ENCODE peak calls at places on chromosomes 2 and 18, in ten cellular contexts. M is choroid plexus epithelial cell; J is CD8-positive, alpha-beta T cell; B is astrocyte of the spinal cord; A is GM20000; O is prostate gland; T is RWPE1; D is GM12865; Q is cardiac muscle cell; S is HFFc6. V is an unnamed sample.

GRCh38 chr2:3204031-3204430 is 173.6 kb downstream of the EIPR1 start:
- DNase-seq in M (no peak), J (no peak), B (no peak), A (no peak), O (no peak), T (no peak), D (no peak), Q (no peak), S (no peak), V (no peak)

GRCh38 chr2:234953116-234954031 is 1.6 kb downstream of the SH3BP4 start:
- DNase-seq in M (peak; percentile 36), J (no peak), B (no peak), A (no peak), O (peak; percentile 48), T (no peak), D (no peak), Q (peak; percentile 36), S (no peak), V (no peak)

GRCh38 chr18:9756566-9757470 is 48.7 kb downstream of the RAB31 start:
- DNase-seq in M (no peak), J (no peak), B (no peak), A (no peak), O (no peak), T (no peak), D (no peak), Q (no peak), S (no peak), V (no peak)

GRCh38 chr2:218230882-218231281 is 13.9 kb downstream of the ARPC2 start:
- DNase-seq in M (peak; percentile 83), J (no peak), B (peak; percentile 62), A (peak; percentile 18), O (no peak), T (no peak), D (peak; percentile 56), Q (peak; percentile 46), S (peak; percentile 30), V (no peak)

GRCh38 chr2:64260817-64261216 is 116.6 kb upstream of the PELI1 start:
- DNase-seq in M (peak; percentile 44), J (no peak), B (no peak), A (peak; percentile 50), O (peak; percentile 16), T (no peak), D (peak; percentile 88), Q (no peak), S (no peak), V (peak; percentile 31)

GRCh38 chr2:11744631-11745394 is 1.6 kb upstream of the LPIN1 start:
- DNase-seq in M (peak; percentile 75), J (no peak), B (peak; percentile 53), A (no peak), O (no peak), T (no peak), D (no peak), Q (peak; percentile 52), S (peak; percentile 17), V (no peak)

GRCh38 chr2:47810850-47811249 is 27.9 kb downstream of the MSH6 start:
- DNase-seq in M (no peak), J (no peak), B (no peak), A (no peak), O (no peak), T (no peak), D (no peak), Q (no peak), S (no peak), V (no peak)

GRCh38 chr2:170812716-170813585 is 3.7 kb upstream of the GAD1 start:
- DNase-seq in M (peak; percentile 95), J (no peak), B (peak; percentile 86), A (peak; percentile 67), O (peak; percentile 79), T (peak; percentile 65), D (peak; percentile 80), Q (peak; percentile 95), S (peak; percentile 76), V (peak; percentile 77)

GRCh38 chr18:65988371-65988770 is 237.6 kb downstream of the CDH7 start:
- DNase-seq in M (no peak), J (no peak), B (no peak), A (no peak), O (no peak), T (no peak), D (no peak), Q (no peak), S (no peak), V (no peak)

DNA sequence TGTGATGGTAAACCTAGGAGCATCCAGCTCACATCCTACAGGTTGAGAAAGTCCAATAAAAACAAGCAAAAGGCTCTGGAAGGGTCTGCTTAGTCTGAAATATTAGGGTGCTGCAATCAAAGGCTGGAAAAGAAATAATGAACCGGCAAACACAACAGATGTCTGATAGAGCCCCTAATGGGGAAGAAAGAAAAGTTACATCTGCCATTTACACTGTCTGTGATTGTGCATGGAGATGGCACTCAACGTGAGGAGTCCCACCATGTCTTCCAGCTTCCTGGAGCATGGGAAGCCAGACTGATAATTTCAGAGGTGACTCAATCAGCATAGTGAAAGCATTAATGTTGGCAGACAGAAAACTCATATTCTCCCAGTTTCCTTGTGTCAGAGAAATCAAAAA is 307.8 kb downstream of the EPHA4 start:
- DNase-seq in M (no peak), J (no peak), B (no peak), A (no peak), O (no peak), T (no peak), D (no peak), Q (no peak), S (no peak), V (no peak)
- TF ChIP-seq CTCF in M (no peak), J (no peak), B (no peak), A (no peak), O (no peak), T (no peak), D (no peak), Q (no peak), S (no peak), V (no peak)

DNA sequence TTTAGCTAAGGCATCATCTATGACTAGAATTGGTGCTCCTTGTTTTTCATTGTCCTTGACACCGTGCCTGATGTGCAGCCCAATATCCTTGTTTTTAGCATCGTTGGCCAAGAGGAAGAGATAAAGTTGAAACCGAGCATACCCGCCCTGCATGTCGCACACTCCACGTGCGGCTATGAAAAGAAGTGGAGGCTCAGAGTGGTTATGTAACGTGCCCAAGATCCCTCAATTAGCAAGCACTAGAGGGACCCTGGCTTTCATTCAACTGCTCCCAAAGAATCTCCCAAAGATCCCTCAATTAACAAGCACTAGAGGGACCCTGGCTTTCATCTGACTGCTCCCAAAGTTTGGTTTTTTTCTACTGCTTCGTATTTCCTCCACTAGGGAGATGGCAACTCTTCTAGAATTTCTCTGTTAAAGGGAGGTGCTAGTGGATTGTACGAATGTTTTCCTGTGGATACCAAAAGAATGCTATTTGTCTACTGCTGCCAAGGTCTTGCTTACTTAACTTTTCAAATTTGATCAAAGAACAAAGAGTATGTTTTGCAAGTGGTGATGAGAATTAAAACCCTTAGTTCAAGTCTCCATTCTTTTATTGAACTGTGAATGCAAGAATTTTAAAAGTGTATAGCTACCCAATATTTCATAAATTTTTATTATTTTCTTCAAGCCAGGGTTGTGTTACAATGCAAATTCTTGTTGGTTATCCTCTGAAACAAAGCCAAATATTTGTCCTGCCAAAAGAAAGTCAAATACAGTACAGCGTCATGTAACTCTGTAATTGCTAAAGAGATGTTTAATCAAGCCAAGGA is 92.1 kb downstream of the AOX1 start:
- DNase-seq in M (peak; percentile 88), J (no peak), B (peak; percentile 83), A (no peak), O (no peak), T (no peak), D (no peak), Q (peak; percentile 91), S (peak; percentile 17), V (no peak)
- TF ChIP-seq CTCF in M (peak; percentile 37), J (no peak), B (no peak), A (no peak), O (no peak), T (no peak), D (no peak), Q (peak; percentile 28), S (peak; percentile 33), V (no peak)

GRCh38 chr2:23414106-23414505 is 29.1 kb downstream of the KLHL29 start:
- DNase-seq in M (no peak), J (no peak), B (no peak), A (no peak), O (no peak), T (no peak), D (no peak), Q (no peak), S (no peak), V (no peak)

GRCh38 chr2:23413641-23414040 is 28.7 kb downstream of the KLHL29 start:
- DNase-seq in M (no peak), J (no peak), B (no peak), A (no peak), O (no peak), T (no peak), D (no peak), Q (no peak), S (no peak), V (no peak)

GRCh38 chr2:23417310-23417709 is 32.3 kb downstream of the KLHL29 start:
- DNase-seq in M (no peak), J (no peak), B (no peak), A (no peak), O (no peak), T (no peak), D (no peak), Q (no peak), S (no peak), V (no peak)

GRCh38 chr2:23412556-23413155 is 27.7 kb downstream of the KLHL29 start:
- DNase-seq in M (peak; percentile 75), J (no peak), B (peak; percentile 49), A (no peak), O (no peak), T (no peak), D (no peak), Q (peak; percentile 77), S (peak; percentile 72), V (no peak)

GRCh38 chr2:23414876-23415275 is 29.9 kb downstream of the KLHL29 start:
- DNase-seq in M (no peak), J (no peak), B (no peak), A (no peak), O (no peak), T (no peak), D (no peak), Q (no peak), S (peak; percentile 44), V (no peak)
- TF ChIP-seq CTCF in M (peak; percentile 38), J (no peak), B (peak; percentile 31), A (peak; percentile 17), O (no peak), T (no peak), D (peak; percentile 8), Q (no peak), S (peak; percentile 68), V (peak; percentile 26)

GRCh38 chr18:79022603-79023002 is 43.0 kb downstream of the SALL3 start:
- DNase-seq in M (no peak), J (no peak), B (no peak), A (no peak), O (no peak), T (no peak), D (no peak), Q (no peak), S (no peak), V (no peak)

GRCh38 chr18:79030680-79031079 is 38.5 kb upstream of the ATP9B start:
- DNase-seq in M (no peak), J (no peak), B (no peak), A (no peak), O (no peak), T (peak; percentile 31), D (no peak), Q (no peak), S (no peak), V (no peak)

DNA sequence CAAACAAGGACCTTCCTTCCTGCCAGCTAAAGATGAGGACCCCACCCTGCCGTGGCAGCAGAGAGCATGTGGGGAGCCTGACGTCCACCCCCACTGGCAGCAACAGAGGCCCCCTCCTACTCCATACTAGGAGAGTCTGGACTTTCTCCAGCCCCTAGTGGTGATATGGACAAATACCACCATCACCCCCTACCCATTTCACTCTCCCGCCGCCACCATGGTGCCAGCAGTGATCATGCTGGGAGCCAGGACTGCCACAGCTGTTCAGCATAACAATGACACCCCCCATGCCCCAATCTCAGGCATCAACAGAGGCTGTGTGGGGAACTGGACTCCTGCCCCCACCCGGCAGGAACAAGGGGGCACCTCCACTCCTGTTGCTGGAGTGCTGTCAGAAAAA is 42.7 kb upstream of the ATP9B start:
- DNase-seq in M (no peak), J (no peak), B (no peak), A (no peak), O (no peak), T (no peak), D (no peak), Q (no peak), S (no peak), V (no peak)
- TF ChIP-seq CTCF in M (no peak), J (no peak), B (no peak), A (no peak), O (no peak), T (no peak), D (no peak), Q (no peak), S (no peak), V (no peak)

V was measured in GM13977.